ENCODE peak calls at places on chromosomes 6 and 20, in seven cellular contexts. One of them, this sample, is unnamed.

GRCh38 chr20:15494841-15495240 is 1078.4 kb downstream of the KIF16B start:
- DNase-seq in omental fat pad: no peak
- DNase-seq in activated CD4-positive, alpha-beta T cell treated with anti-CD3 and anti-CD28 coated beads, Interleukin-2, amount 10 ng/mL, durations not matched to agents 7 days and 5 days: no peak
- DNase-seq in anterior cingulate cortex: no peak
- DNase-seq in heart left ventricle: no peak
- DNase-seq in ELR: no peak
- DNase-seq in effector CD8-positive, alpha-beta T cell: no peak
- DNase-seq in this sample: no peak

GRCh38 chr6:82616386-82617028 is 252.9 kb downstream of the TPBG start:
- DNase-seq in omental fat pad: no peak
- DNase-seq in activated CD4-positive, alpha-beta T cell treated with anti-CD3 and anti-CD28 coated beads, Interleukin-2, amount 10 ng/mL, durations not matched to agents 7 days and 5 days: no peak
- DNase-seq in anterior cingulate cortex: no peak
- DNase-seq in heart left ventricle: no peak
- DNase-seq in ELR: peak
- DNase-seq in effector CD8-positive, alpha-beta T cell: no peak
- DNase-seq in this sample: no peak

GRCh38 chr6:11979866-11980265 is 32.2 kb upstream of the HIVEP1 start:
- DNase-seq in omental fat pad: no peak
- DNase-seq in activated CD4-positive, alpha-beta T cell treated with anti-CD3 and anti-CD28 coated beads, Interleukin-2, amount 10 ng/mL, durations not matched to agents 7 days and 5 days: no peak
- DNase-seq in anterior cingulate cortex: no peak
- DNase-seq in heart left ventricle: no peak
- DNase-seq in ELR: no peak
- DNase-seq in effector CD8-positive, alpha-beta T cell: no peak
- DNase-seq in this sample: no peak

GRCh38 chr6:54194067-54194466 is 82.8 kb downstream of the MLIP start:
- DNase-seq in omental fat pad: no peak
- DNase-seq in activated CD4-positive, alpha-beta T cell treated with anti-CD3 and anti-CD28 coated beads, Interleukin-2, amount 10 ng/mL, durations not matched to agents 7 days and 5 days: no peak
- DNase-seq in anterior cingulate cortex: no peak
- DNase-seq in heart left ventricle: no peak
- DNase-seq in ELR: peak
- DNase-seq in effector CD8-positive, alpha-beta T cell: no peak
- DNase-seq in this sample: no peak

GRCh38 chr6:31791324-31792089 is 4.0 kb downstream of the VARS1 start:
- DNase-seq in omental fat pad: peak
- DNase-seq in activated CD4-positive, alpha-beta T cell treated with anti-CD3 and anti-CD28 coated beads, Interleukin-2, amount 10 ng/mL, durations not matched to agents 7 days and 5 days: peak
- DNase-seq in anterior cingulate cortex: no peak
- DNase-seq in heart left ventricle: no peak
- DNase-seq in ELR: peak
- DNase-seq in effector CD8-positive, alpha-beta T cell: peak
- DNase-seq in this sample: peak

GRCh38 chr20:54062812-54063280 is 7.5 kb downstream of the BCAS1 start:
- DNase-seq in omental fat pad: no peak
- DNase-seq in activated CD4-positive, alpha-beta T cell treated with anti-CD3 and anti-CD28 coated beads, Interleukin-2, amount 10 ng/mL, durations not matched to agents 7 days and 5 days: no peak
- DNase-seq in anterior cingulate cortex: no peak
- DNase-seq in heart left ventricle: no peak
- DNase-seq in ELR: peak
- DNase-seq in effector CD8-positive, alpha-beta T cell: no peak
- DNase-seq in this sample: peak

GRCh38 chr6:134680021-134680420 is 269.9 kb downstream of the ALDH8A1 start:
- DNase-seq in omental fat pad: no peak
- DNase-seq in activated CD4-positive, alpha-beta T cell treated with anti-CD3 and anti-CD28 coated beads, Interleukin-2, amount 10 ng/mL, durations not matched to agents 7 days and 5 days: no peak
- DNase-seq in anterior cingulate cortex: no peak
- DNase-seq in heart left ventricle: no peak
- DNase-seq in ELR: no peak
- DNase-seq in effector CD8-positive, alpha-beta T cell: no peak
- DNase-seq in this sample: no peak

GRCh38 chr6:20946037-20946436 is 411.8 kb downstream of the CDKAL1 start:
- DNase-seq in omental fat pad: no peak
- DNase-seq in activated CD4-positive, alpha-beta T cell treated with anti-CD3 and anti-CD28 coated beads, Interleukin-2, amount 10 ng/mL, durations not matched to agents 7 days and 5 days: no peak
- DNase-seq in anterior cingulate cortex: no peak
- DNase-seq in heart left ventricle: no peak
- DNase-seq in ELR: peak
- DNase-seq in effector CD8-positive, alpha-beta T cell: no peak
- DNase-seq in this sample: no peak

GRCh38 chr20:51985013-51985415 is 182.7 kb upstream of the SALL4 start:
- DNase-seq in omental fat pad: no peak
- DNase-seq in activated CD4-positive, alpha-beta T cell treated with anti-CD3 and anti-CD28 coated beads, Interleukin-2, amount 10 ng/mL, durations not matched to agents 7 days and 5 days: no peak
- DNase-seq in anterior cingulate cortex: no peak
- DNase-seq in heart left ventricle: no peak
- DNase-seq in ELR: peak
- DNase-seq in effector CD8-positive, alpha-beta T cell: no peak
- DNase-seq in this sample: no peak

GRCh38 chr6:80154160-80154559 is 47.7 kb downstream of the BCKDHB start:
- DNase-seq in omental fat pad: no peak
- DNase-seq in activated CD4-positive, alpha-beta T cell treated with anti-CD3 and anti-CD28 coated beads, Interleukin-2, amount 10 ng/mL, durations not matched to agents 7 days and 5 days: no peak
- DNase-seq in anterior cingulate cortex: no peak
- DNase-seq in heart left ventricle: no peak
- DNase-seq in ELR: no peak
- DNase-seq in effector CD8-positive, alpha-beta T cell: no peak
- DNase-seq in this sample: no peak

GRCh38 chr6:151010111-151010510 is 144.6 kb downstream of the MTHFD1L start:
- DNase-seq in omental fat pad: no peak
- DNase-seq in activated CD4-positive, alpha-beta T cell treated with anti-CD3 and anti-CD28 coated beads, Interleukin-2, amount 10 ng/mL, durations not matched to agents 7 days and 5 days: no peak
- DNase-seq in anterior cingulate cortex: no peak
- DNase-seq in heart left ventricle: no peak
- DNase-seq in ELR: no peak
- DNase-seq in effector CD8-positive, alpha-beta T cell: no peak
- DNase-seq in this sample: no peak

GRCh38 chr6:112428477-112428876 is 81.3 kb downstream of the RFPL4B start:
- DNase-seq in omental fat pad: no peak
- DNase-seq in activated CD4-positive, alpha-beta T cell treated with anti-CD3 and anti-CD28 coated beads, Interleukin-2, amount 10 ng/mL, durations not matched to agents 7 days and 5 days: no peak
- DNase-seq in anterior cingulate cortex: no peak
- DNase-seq in heart left ventricle: no peak
- DNase-seq in ELR: no peak
- DNase-seq in effector CD8-positive, alpha-beta T cell: no peak
- DNase-seq in this sample: no peak

GRCh38 chr20:24685736-24686135 is 216.3 kb downstream of the SYNDIG1 start:
- DNase-seq in omental fat pad: no peak
- DNase-seq in activated CD4-positive, alpha-beta T cell treated with anti-CD3 and anti-CD28 coated beads, Interleukin-2, amount 10 ng/mL, durations not matched to agents 7 days and 5 days: no peak
- DNase-seq in anterior cingulate cortex: no peak
- DNase-seq in heart left ventricle: no peak
- DNase-seq in ELR: no peak
- DNase-seq in effector CD8-positive, alpha-beta T cell: no peak
- DNase-seq in this sample: no peak

GRCh38 chr6:116651916-116652315 is 16.6 kb downstream of the ZUP1 start:
- DNase-seq in omental fat pad: no peak
- DNase-seq in activated CD4-positive, alpha-beta T cell treated with anti-CD3 and anti-CD28 coated beads, Interleukin-2, amount 10 ng/mL, durations not matched to agents 7 days and 5 days: no peak
- DNase-seq in anterior cingulate cortex: no peak
- DNase-seq in heart left ventricle: no peak
- DNase-seq in ELR: no peak
- DNase-seq in effector CD8-positive, alpha-beta T cell: no peak
- DNase-seq in this sample: no peak

GRCh38 chr6:169960891-169961611 is 209.6 kb downstream of the ERMARD start:
- DNase-seq in omental fat pad: no peak
- DNase-seq in activated CD4-positive, alpha-beta T cell treated with anti-CD3 and anti-CD28 coated beads, Interleukin-2, amount 10 ng/mL, durations not matched to agents 7 days and 5 days: no peak
- DNase-seq in anterior cingulate cortex: no peak
- DNase-seq in heart left ventricle: no peak
- DNase-seq in ELR: no peak
- DNase-seq in effector CD8-positive, alpha-beta T cell: no peak
- DNase-seq in this sample: peak

GRCh38 chr6:42338573-42339218 is 113.0 kb downstream of the TRERF1 start:
- DNase-seq in omental fat pad: no peak
- DNase-seq in activated CD4-positive, alpha-beta T cell treated with anti-CD3 and anti-CD28 coated beads, Interleukin-2, amount 10 ng/mL, durations not matched to agents 7 days and 5 days: no peak
- DNase-seq in anterior cingulate cortex: no peak
- DNase-seq in heart left ventricle: no peak
- DNase-seq in ELR: peak
- DNase-seq in effector CD8-positive, alpha-beta T cell: no peak
- DNase-seq in this sample: no peak

GRCh38 chr6:133396225-133396624 is 155.1 kb downstream of the EYA4 start:
- DNase-seq in omental fat pad: no peak
- DNase-seq in activated CD4-positive, alpha-beta T cell treated with anti-CD3 and anti-CD28 coated beads, Interleukin-2, amount 10 ng/mL, durations not matched to agents 7 days and 5 days: no peak
- DNase-seq in anterior cingulate cortex: no peak
- DNase-seq in heart left ventricle: no peak
- DNase-seq in ELR: peak
- DNase-seq in effector CD8-positive, alpha-beta T cell: no peak
- DNase-seq in this sample: peak

GRCh38 chr6:111061493-111061892 is 25.8 kb upstream of the SLC16A10 start:
- DNase-seq in omental fat pad: no peak
- DNase-seq in activated CD4-positive, alpha-beta T cell treated with anti-CD3 and anti-CD28 coated beads, Interleukin-2, amount 10 ng/mL, durations not matched to agents 7 days and 5 days: no peak
- DNase-seq in anterior cingulate cortex: no peak
- DNase-seq in heart left ventricle: no peak
- DNase-seq in ELR: peak
- DNase-seq in effector CD8-positive, alpha-beta T cell: no peak
- DNase-seq in this sample: no peak

GRCh38 chr6:43287717-43288679 is 10.1 kb upstream of the SLC22A7 start:
- DNase-seq in omental fat pad: no peak
- DNase-seq in activated CD4-positive, alpha-beta T cell treated with anti-CD3 and anti-CD28 coated beads, Interleukin-2, amount 10 ng/mL, durations not matched to agents 7 days and 5 days: no peak
- DNase-seq in anterior cingulate cortex: no peak
- DNase-seq in heart left ventricle: peak
- DNase-seq in ELR: no peak
- DNase-seq in effector CD8-positive, alpha-beta T cell: no peak
- DNase-seq in this sample: no peak

GRCh38 chr6:166268431-166268830 is 39.8 kb downstream of the PRR18 start:
- DNase-seq in omental fat pad: no peak
- DNase-seq in activated CD4-positive, alpha-beta T cell treated with anti-CD3 and anti-CD28 coated beads, Interleukin-2, amount 10 ng/mL, durations not matched to agents 7 days and 5 days: no peak
- DNase-seq in anterior cingulate cortex: no peak
- DNase-seq in heart left ventricle: no peak
- DNase-seq in ELR: no peak
- DNase-seq in effector CD8-positive, alpha-beta T cell: no peak
- DNase-seq in this sample: no peak

GRCh38 chr6:71886184-71887005 is at the start of gene RIMS1:
- DNase-seq in omental fat pad: no peak
- DNase-seq in activated CD4-positive, alpha-beta T cell treated with anti-CD3 and anti-CD28 coated beads, Interleukin-2, amount 10 ng/mL, durations not matched to agents 7 days and 5 days: no peak
- DNase-seq in anterior cingulate cortex: no peak
- DNase-seq in heart left ventricle: peak
- DNase-seq in ELR: peak
- DNase-seq in effector CD8-positive, alpha-beta T cell: no peak
- DNase-seq in this sample: peak

GRCh38 chr6:41637179-41638001 is 878 bp upstream of the MDFI start:
- DNase-seq in omental fat pad: no peak
- DNase-seq in activated CD4-positive, alpha-beta T cell treated with anti-CD3 and anti-CD28 coated beads, Interleukin-2, amount 10 ng/mL, durations not matched to agents 7 days and 5 days: no peak
- DNase-seq in anterior cingulate cortex: no peak
- DNase-seq in heart left ventricle: no peak
- DNase-seq in ELR: no peak
- DNase-seq in effector CD8-positive, alpha-beta T cell: no peak
- DNase-seq in this sample: peak

GRCh38 chr20:10595985-10596384 is 77.8 kb downstream of the JAG1 start:
- DNase-seq in omental fat pad: no peak
- DNase-seq in activated CD4-positive, alpha-beta T cell treated with anti-CD3 and anti-CD28 coated beads, Interleukin-2, amount 10 ng/mL, durations not matched to agents 7 days and 5 days: no peak
- DNase-seq in anterior cingulate cortex: no peak
- DNase-seq in heart left ventricle: no peak
- DNase-seq in ELR: no peak
- DNase-seq in effector CD8-positive, alpha-beta T cell: no peak
- DNase-seq in this sample: no peak

GRCh38 chr20:52410746-52411317 is 219.3 kb upstream of the ZFP64 start:
- DNase-seq in omental fat pad: no peak
- DNase-seq in activated CD4-positive, alpha-beta T cell treated with anti-CD3 and anti-CD28 coated beads, Interleukin-2, amount 10 ng/mL, durations not matched to agents 7 days and 5 days: no peak
- DNase-seq in anterior cingulate cortex: no peak
- DNase-seq in heart left ventricle: no peak
- DNase-seq in ELR: no peak
- DNase-seq in effector CD8-positive, alpha-beta T cell: no peak
- DNase-seq in this sample: no peak

GRCh38 chr20:62523473-62524203 is 47.8 kb upstream of the GATA5 start:
- DNase-seq in omental fat pad: no peak
- DNase-seq in activated CD4-positive, alpha-beta T cell treated with anti-CD3 and anti-CD28 coated beads, Interleukin-2, amount 10 ng/mL, durations not matched to agents 7 days and 5 days: peak
- DNase-seq in anterior cingulate cortex: no peak
- DNase-seq in heart left ventricle: no peak
- DNase-seq in ELR: peak
- DNase-seq in effector CD8-positive, alpha-beta T cell: peak
- DNase-seq in this sample: no peak

GRCh38 chr20:60950547-60950946 is 301.5 kb upstream of the CDH4 start:
- DNase-seq in omental fat pad: no peak
- DNase-seq in activated CD4-positive, alpha-beta T cell treated with anti-CD3 and anti-CD28 coated beads, Interleukin-2, amount 10 ng/mL, durations not matched to agents 7 days and 5 days: no peak
- DNase-seq in anterior cingulate cortex: no peak
- DNase-seq in heart left ventricle: no peak
- DNase-seq in ELR: no peak
- DNase-seq in effector CD8-positive, alpha-beta T cell: no peak
- DNase-seq in this sample: no peak

GRCh38 chr6:5359413-5359812 is 98.1 kb downstream of the FARS2 start:
- DNase-seq in omental fat pad: no peak
- DNase-seq in activated CD4-positive, alpha-beta T cell treated with anti-CD3 and anti-CD28 coated beads, Interleukin-2, amount 10 ng/mL, durations not matched to agents 7 days and 5 days: no peak
- DNase-seq in anterior cingulate cortex: no peak
- DNase-seq in heart left ventricle: no peak
- DNase-seq in ELR: no peak
- DNase-seq in effector CD8-positive, alpha-beta T cell: no peak
- DNase-seq in this sample: no peak

GRCh38 chr20:51529758-51530157 is 12.8 kb downstream of the NFATC2 start:
- DNase-seq in omental fat pad: no peak
- DNase-seq in activated CD4-positive, alpha-beta T cell treated with anti-CD3 and anti-CD28 coated beads, Interleukin-2, amount 10 ng/mL, durations not matched to agents 7 days and 5 days: peak
- DNase-seq in anterior cingulate cortex: no peak
- DNase-seq in heart left ventricle: no peak
- DNase-seq in ELR: peak
- DNase-seq in effector CD8-positive, alpha-beta T cell: no peak
- DNase-seq in this sample: no peak

This sample was measured in NCI-H146.